ENCODE peak calls at places on chromosomes 13 and 19, in ten cellular contexts. One of them, this sample, is unnamed.

GRCh38 chr19:2189880-2190279 is 26.1 kb downstream of the DOT1L start:
- DNase-seq in WERI-Rb-1: no peak
- DNase-seq in cardiac fibroblast: no peak
- DNase-seq in CD8-positive, alpha-beta memory T cell: no peak
- DNase-seq in substantia nigra: no peak
- DNase-seq in smooth muscle cell of the brain vasculature: no peak
- DNase-seq in AG09319: no peak
- DNase-seq in HTR-8/SVneo: no peak
- DNase-seq in stimulated activated CD4-positive, alpha-beta T cell treated with anti-CD3 and anti-CD28 coated beads, Interleukin-1b, Interleukin-23, amount 100 ng/mL, for 4 hours: no peak
- DNase-seq in neural crest cell: no peak
- DNase-seq in this sample: no peak

GRCh38 chr13:80363890-80364503 is 23.1 kb upstream of the SPRY2 start:
- DNase-seq in WERI-Rb-1: no peak
- DNase-seq in cardiac fibroblast: peak; percentile 64
- DNase-seq in CD8-positive, alpha-beta memory T cell: no peak
- DNase-seq in substantia nigra: no peak
- DNase-seq in smooth muscle cell of the brain vasculature: no peak
- DNase-seq in AG09319: no peak
- DNase-seq in HTR-8/SVneo: no peak
- DNase-seq in stimulated activated CD4-positive, alpha-beta T cell treated with anti-CD3 and anti-CD28 coated beads, Interleukin-1b, Interleukin-23, amount 100 ng/mL, for 4 hours: no peak
- DNase-seq in neural crest cell: no peak
- DNase-seq in this sample: no peak

GRCh38 chr19:21839966-21840365 is 4.0 kb upstream of the ZNF43 start:
- DNase-seq in WERI-Rb-1: no peak
- DNase-seq in cardiac fibroblast: no peak
- DNase-seq in CD8-positive, alpha-beta memory T cell: no peak
- DNase-seq in substantia nigra: no peak
- DNase-seq in smooth muscle cell of the brain vasculature: no peak
- DNase-seq in AG09319: no peak
- DNase-seq in HTR-8/SVneo: no peak
- DNase-seq in stimulated activated CD4-positive, alpha-beta T cell treated with anti-CD3 and anti-CD28 coated beads, Interleukin-1b, Interleukin-23, amount 100 ng/mL, for 4 hours: no peak
- DNase-seq in neural crest cell: no peak
- DNase-seq in this sample: no peak

GRCh38 chr19:41993612-41994483 is at the start of gene ATP1A3:
- DNase-seq in WERI-Rb-1: peak; percentile 84
- DNase-seq in cardiac fibroblast: peak; percentile 25
- DNase-seq in CD8-positive, alpha-beta memory T cell: peak; percentile 53
- DNase-seq in substantia nigra: peak; percentile 87
- DNase-seq in smooth muscle cell of the brain vasculature: no peak
- DNase-seq in AG09319: no peak
- DNase-seq in HTR-8/SVneo: peak; percentile 76
- DNase-seq in stimulated activated CD4-positive, alpha-beta T cell treated with anti-CD3 and anti-CD28 coated beads, Interleukin-1b, Interleukin-23, amount 100 ng/mL, for 4 hours: peak; percentile 40
- DNase-seq in neural crest cell: peak; percentile 51
- DNase-seq in this sample: peak; percentile 68

GRCh38 chr19:56317749-56318148 is 3.1 kb upstream of the ZSCAN5A start:
- DNase-seq in WERI-Rb-1: no peak
- DNase-seq in cardiac fibroblast: no peak
- DNase-seq in CD8-positive, alpha-beta memory T cell: no peak
- DNase-seq in substantia nigra: no peak
- DNase-seq in smooth muscle cell of the brain vasculature: no peak
- DNase-seq in AG09319: no peak
- DNase-seq in HTR-8/SVneo: no peak
- DNase-seq in stimulated activated CD4-positive, alpha-beta T cell treated with anti-CD3 and anti-CD28 coated beads, Interleukin-1b, Interleukin-23, amount 100 ng/mL, for 4 hours: no peak
- DNase-seq in neural crest cell: no peak
- DNase-seq in this sample: no peak

GRCh38 chr19:8641908-8642547 is 11.6 kb downstream of the NFILZ start:
- DNase-seq in WERI-Rb-1: no peak
- DNase-seq in cardiac fibroblast: peak; percentile 84
- DNase-seq in CD8-positive, alpha-beta memory T cell: no peak
- DNase-seq in substantia nigra: no peak
- DNase-seq in smooth muscle cell of the brain vasculature: no peak
- DNase-seq in AG09319: no peak
- DNase-seq in HTR-8/SVneo: peak; percentile 69
- DNase-seq in stimulated activated CD4-positive, alpha-beta T cell treated with anti-CD3 and anti-CD28 coated beads, Interleukin-1b, Interleukin-23, amount 100 ng/mL, for 4 hours: peak; percentile 26
- DNase-seq in neural crest cell: peak; percentile 15
- DNase-seq in this sample: no peak

GRCh38 chr19:10517760-10518443 is 655 bp upstream of the S1PR5 start:
- DNase-seq in WERI-Rb-1: no peak
- DNase-seq in cardiac fibroblast: peak; percentile 29
- DNase-seq in CD8-positive, alpha-beta memory T cell: peak; percentile 40
- DNase-seq in substantia nigra: no peak
- DNase-seq in smooth muscle cell of the brain vasculature: no peak
- DNase-seq in AG09319: no peak
- DNase-seq in HTR-8/SVneo: peak; percentile 87
- DNase-seq in stimulated activated CD4-positive, alpha-beta T cell treated with anti-CD3 and anti-CD28 coated beads, Interleukin-1b, Interleukin-23, amount 100 ng/mL, for 4 hours: no peak
- DNase-seq in neural crest cell: no peak
- DNase-seq in this sample: no peak

GRCh38 chr13:72952529-72953141 is 106.2 kb upstream of the KLF5 start:
- DNase-seq in WERI-Rb-1: no peak
- DNase-seq in cardiac fibroblast: no peak
- DNase-seq in CD8-positive, alpha-beta memory T cell: no peak
- DNase-seq in substantia nigra: no peak
- DNase-seq in smooth muscle cell of the brain vasculature: no peak
- DNase-seq in AG09319: no peak
- DNase-seq in HTR-8/SVneo: no peak
- DNase-seq in stimulated activated CD4-positive, alpha-beta T cell treated with anti-CD3 and anti-CD28 coated beads, Interleukin-1b, Interleukin-23, amount 100 ng/mL, for 4 hours: no peak
- DNase-seq in neural crest cell: no peak
- DNase-seq in this sample: no peak

GRCh38 chr13:77113496-77113895 is 86.5 kb upstream of the FBXL3 start:
- DNase-seq in WERI-Rb-1: no peak
- DNase-seq in cardiac fibroblast: peak; percentile 19
- DNase-seq in CD8-positive, alpha-beta memory T cell: no peak
- DNase-seq in substantia nigra: no peak
- DNase-seq in smooth muscle cell of the brain vasculature: no peak
- DNase-seq in AG09319: no peak
- DNase-seq in HTR-8/SVneo: no peak
- DNase-seq in stimulated activated CD4-positive, alpha-beta T cell treated with anti-CD3 and anti-CD28 coated beads, Interleukin-1b, Interleukin-23, amount 100 ng/mL, for 4 hours: no peak
- DNase-seq in neural crest cell: no peak
- DNase-seq in this sample: no peak

GRCh38 chr19:18868380-18869230 is 27.4 kb downstream of the CERS1 start:
- DNase-seq in WERI-Rb-1: no peak
- DNase-seq in cardiac fibroblast: no peak
- DNase-seq in CD8-positive, alpha-beta memory T cell: no peak
- DNase-seq in substantia nigra: peak; percentile 71
- DNase-seq in smooth muscle cell of the brain vasculature: no peak
- DNase-seq in AG09319: no peak
- DNase-seq in HTR-8/SVneo: no peak
- DNase-seq in stimulated activated CD4-positive, alpha-beta T cell treated with anti-CD3 and anti-CD28 coated beads, Interleukin-1b, Interleukin-23, amount 100 ng/mL, for 4 hours: no peak
- DNase-seq in neural crest cell: no peak
- DNase-seq in this sample: no peak

GRCh38 chr13:28889317-28889716 is 69.2 kb downstream of the MTUS2 start:
- DNase-seq in WERI-Rb-1: no peak
- DNase-seq in cardiac fibroblast: no peak
- DNase-seq in CD8-positive, alpha-beta memory T cell: no peak
- DNase-seq in substantia nigra: no peak
- DNase-seq in smooth muscle cell of the brain vasculature: no peak
- DNase-seq in AG09319: no peak
- DNase-seq in HTR-8/SVneo: no peak
- DNase-seq in stimulated activated CD4-positive, alpha-beta T cell treated with anti-CD3 and anti-CD28 coated beads, Interleukin-1b, Interleukin-23, amount 100 ng/mL, for 4 hours: no peak
- DNase-seq in neural crest cell: no peak
- DNase-seq in this sample: no peak

GRCh38 chr13:62294210-62294609 is 878.6 kb upstream of the PCDH20 start:
- DNase-seq in WERI-Rb-1: no peak
- DNase-seq in cardiac fibroblast: peak; percentile 0
- DNase-seq in CD8-positive, alpha-beta memory T cell: no peak
- DNase-seq in substantia nigra: no peak
- DNase-seq in smooth muscle cell of the brain vasculature: no peak
- DNase-seq in AG09319: no peak
- DNase-seq in HTR-8/SVneo: no peak
- DNase-seq in stimulated activated CD4-positive, alpha-beta T cell treated with anti-CD3 and anti-CD28 coated beads, Interleukin-1b, Interleukin-23, amount 100 ng/mL, for 4 hours: no peak
- DNase-seq in neural crest cell: no peak
- DNase-seq in this sample: no peak

GRCh38 chr19:18814063-18814462 is 17.7 kb upstream of the UPF1 start:
- DNase-seq in WERI-Rb-1: no peak
- DNase-seq in cardiac fibroblast: peak; percentile 22
- DNase-seq in CD8-positive, alpha-beta memory T cell: no peak
- DNase-seq in substantia nigra: no peak
- DNase-seq in smooth muscle cell of the brain vasculature: no peak
- DNase-seq in AG09319: no peak
- DNase-seq in HTR-8/SVneo: no peak
- DNase-seq in stimulated activated CD4-positive, alpha-beta T cell treated with anti-CD3 and anti-CD28 coated beads, Interleukin-1b, Interleukin-23, amount 100 ng/mL, for 4 hours: no peak
- DNase-seq in neural crest cell: no peak
- DNase-seq in this sample: no peak

GRCh38 chr13:109818891-109819290 is 32.5 kb upstream of the IRS2 start:
- DNase-seq in WERI-Rb-1: no peak
- DNase-seq in cardiac fibroblast: peak; percentile 56
- DNase-seq in CD8-positive, alpha-beta memory T cell: no peak
- DNase-seq in substantia nigra: no peak
- DNase-seq in smooth muscle cell of the brain vasculature: no peak
- DNase-seq in AG09319: no peak
- DNase-seq in HTR-8/SVneo: no peak
- DNase-seq in stimulated activated CD4-positive, alpha-beta T cell treated with anti-CD3 and anti-CD28 coated beads, Interleukin-1b, Interleukin-23, amount 100 ng/mL, for 4 hours: no peak
- DNase-seq in neural crest cell: no peak
- DNase-seq in this sample: no peak

GRCh38 chr13:36261011-36261410 is 36.6 kb downstream of the CCDC169 start:
- DNase-seq in WERI-Rb-1: no peak
- DNase-seq in cardiac fibroblast: no peak
- DNase-seq in CD8-positive, alpha-beta memory T cell: no peak
- DNase-seq in substantia nigra: no peak
- DNase-seq in smooth muscle cell of the brain vasculature: no peak
- DNase-seq in AG09319: no peak
- DNase-seq in HTR-8/SVneo: no peak
- DNase-seq in stimulated activated CD4-positive, alpha-beta T cell treated with anti-CD3 and anti-CD28 coated beads, Interleukin-1b, Interleukin-23, amount 100 ng/mL, for 4 hours: no peak
- DNase-seq in neural crest cell: no peak
- DNase-seq in this sample: no peak

GRCh38 chr13:83634601-83635000 is 247.7 kb downstream of the SLITRK1 start:
- DNase-seq in WERI-Rb-1: no peak
- DNase-seq in cardiac fibroblast: no peak
- DNase-seq in CD8-positive, alpha-beta memory T cell: no peak
- DNase-seq in substantia nigra: peak; percentile 40
- DNase-seq in smooth muscle cell of the brain vasculature: no peak
- DNase-seq in AG09319: no peak
- DNase-seq in HTR-8/SVneo: no peak
- DNase-seq in stimulated activated CD4-positive, alpha-beta T cell treated with anti-CD3 and anti-CD28 coated beads, Interleukin-1b, Interleukin-23, amount 100 ng/mL, for 4 hours: no peak
- DNase-seq in neural crest cell: no peak
- DNase-seq in this sample: no peak

GRCh38 chr13:101144808-101145419 is 271.4 kb downstream of the NALCN start:
- DNase-seq in WERI-Rb-1: no peak
- DNase-seq in cardiac fibroblast: peak; percentile 79
- DNase-seq in CD8-positive, alpha-beta memory T cell: no peak
- DNase-seq in substantia nigra: no peak
- DNase-seq in smooth muscle cell of the brain vasculature: peak; percentile 31
- DNase-seq in AG09319: peak; percentile 27
- DNase-seq in HTR-8/SVneo: peak; percentile 18
- DNase-seq in stimulated activated CD4-positive, alpha-beta T cell treated with anti-CD3 and anti-CD28 coated beads, Interleukin-1b, Interleukin-23, amount 100 ng/mL, for 4 hours: peak; percentile 18
- DNase-seq in neural crest cell: no peak
- DNase-seq in this sample: peak; percentile 8

GRCh38 chr19:6023085-6023682 is 45.2 kb upstream of the RANBP3 start:
- DNase-seq in WERI-Rb-1: no peak
- DNase-seq in cardiac fibroblast: peak; percentile 63
- DNase-seq in CD8-positive, alpha-beta memory T cell: no peak
- DNase-seq in substantia nigra: no peak
- DNase-seq in smooth muscle cell of the brain vasculature: no peak
- DNase-seq in AG09319: no peak
- DNase-seq in HTR-8/SVneo: peak; percentile 24
- DNase-seq in stimulated activated CD4-positive, alpha-beta T cell treated with anti-CD3 and anti-CD28 coated beads, Interleukin-1b, Interleukin-23, amount 100 ng/mL, for 4 hours: no peak
- DNase-seq in neural crest cell: no peak
- DNase-seq in this sample: no peak

GRCh38 chr13:48000559-48001126 is 430 bp downstream of the SUCLA2 start:
- DNase-seq in WERI-Rb-1: peak; percentile 9
- DNase-seq in cardiac fibroblast: peak; percentile 22
- DNase-seq in CD8-positive, alpha-beta memory T cell: peak; percentile 2
- DNase-seq in substantia nigra: peak; percentile 77
- DNase-seq in smooth muscle cell of the brain vasculature: no peak
- DNase-seq in AG09319: no peak
- DNase-seq in HTR-8/SVneo: no peak
- DNase-seq in stimulated activated CD4-positive, alpha-beta T cell treated with anti-CD3 and anti-CD28 coated beads, Interleukin-1b, Interleukin-23, amount 100 ng/mL, for 4 hours: no peak
- DNase-seq in neural crest cell: no peak
- DNase-seq in this sample: no peak

GRCh38 chr13:59566544-59566943 is 597.2 kb downstream of the DIAPH3 start:
- DNase-seq in WERI-Rb-1: no peak
- DNase-seq in cardiac fibroblast: no peak
- DNase-seq in CD8-positive, alpha-beta memory T cell: no peak
- DNase-seq in substantia nigra: no peak
- DNase-seq in smooth muscle cell of the brain vasculature: no peak
- DNase-seq in AG09319: no peak
- DNase-seq in HTR-8/SVneo: no peak
- DNase-seq in stimulated activated CD4-positive, alpha-beta T cell treated with anti-CD3 and anti-CD28 coated beads, Interleukin-1b, Interleukin-23, amount 100 ng/mL, for 4 hours: no peak
- DNase-seq in neural crest cell: no peak
- DNase-seq in this sample: no peak

GRCh38 chr19:56660381-56661105 is 11.0 kb downstream of the ZNF835 start:
- DNase-seq in WERI-Rb-1: no peak
- DNase-seq in cardiac fibroblast: peak; percentile 4
- DNase-seq in CD8-positive, alpha-beta memory T cell: no peak
- DNase-seq in substantia nigra: peak; percentile 48
- DNase-seq in smooth muscle cell of the brain vasculature: no peak
- DNase-seq in AG09319: no peak
- DNase-seq in HTR-8/SVneo: no peak
- DNase-seq in stimulated activated CD4-positive, alpha-beta T cell treated with anti-CD3 and anti-CD28 coated beads, Interleukin-1b, Interleukin-23, amount 100 ng/mL, for 4 hours: no peak
- DNase-seq in neural crest cell: no peak
- DNase-seq in this sample: no peak

GRCh38 chr13:111656439-111656838 is 336.0 kb downstream of the TEX29 start:
- DNase-seq in WERI-Rb-1: no peak
- DNase-seq in cardiac fibroblast: no peak
- DNase-seq in CD8-positive, alpha-beta memory T cell: no peak
- DNase-seq in substantia nigra: no peak
- DNase-seq in smooth muscle cell of the brain vasculature: no peak
- DNase-seq in AG09319: no peak
- DNase-seq in HTR-8/SVneo: no peak
- DNase-seq in stimulated activated CD4-positive, alpha-beta T cell treated with anti-CD3 and anti-CD28 coated beads, Interleukin-1b, Interleukin-23, amount 100 ng/mL, for 4 hours: no peak
- DNase-seq in neural crest cell: no peak
- DNase-seq in this sample: no peak

GRCh38 chr19:14536926-14537692 is 7.7 kb downstream of the TECR start:
- DNase-seq in WERI-Rb-1: peak; percentile 55
- DNase-seq in cardiac fibroblast: peak; percentile 59
- DNase-seq in CD8-positive, alpha-beta memory T cell: no peak
- DNase-seq in substantia nigra: peak; percentile 73
- DNase-seq in smooth muscle cell of the brain vasculature: no peak
- DNase-seq in AG09319: no peak
- DNase-seq in HTR-8/SVneo: no peak
- DNase-seq in stimulated activated CD4-positive, alpha-beta T cell treated with anti-CD3 and anti-CD28 coated beads, Interleukin-1b, Interleukin-23, amount 100 ng/mL, for 4 hours: no peak
- DNase-seq in neural crest cell: peak; percentile 44
- DNase-seq in this sample: no peak

GRCh38 chr19:2049741-2050348 is 1.2 kb downstream of the MKNK2 start:
- DNase-seq in WERI-Rb-1: no peak
- DNase-seq in cardiac fibroblast: peak; percentile 83
- DNase-seq in CD8-positive, alpha-beta memory T cell: peak; percentile 51
- DNase-seq in substantia nigra: peak; percentile 96
- DNase-seq in smooth muscle cell of the brain vasculature: no peak
- DNase-seq in AG09319: no peak
- DNase-seq in HTR-8/SVneo: peak; percentile 41
- DNase-seq in stimulated activated CD4-positive, alpha-beta T cell treated with anti-CD3 and anti-CD28 coated beads, Interleukin-1b, Interleukin-23, amount 100 ng/mL, for 4 hours: peak; percentile 39
- DNase-seq in neural crest cell: no peak
- DNase-seq in this sample: peak; percentile 64

GRCh38 chr19:40614595-40615411 is 13.6 kb downstream of the LTBP4 start:
- DNase-seq in WERI-Rb-1: no peak
- DNase-seq in cardiac fibroblast: peak; percentile 97
- DNase-seq in CD8-positive, alpha-beta memory T cell: peak; percentile 76
- DNase-seq in substantia nigra: no peak
- DNase-seq in smooth muscle cell of the brain vasculature: peak; percentile 67
- DNase-seq in AG09319: peak; percentile 94
- DNase-seq in HTR-8/SVneo: peak; percentile 28
- DNase-seq in stimulated activated CD4-positive, alpha-beta T cell treated with anti-CD3 and anti-CD28 coated beads, Interleukin-1b, Interleukin-23, amount 100 ng/mL, for 4 hours: peak; percentile 95
- DNase-seq in neural crest cell: no peak
- DNase-seq in this sample: peak; percentile 85

GRCh38 chr19:45472557-45473365 is 5.0 kb downstream of the FOSB start:
- DNase-seq in WERI-Rb-1: no peak
- DNase-seq in cardiac fibroblast: no peak
- DNase-seq in CD8-positive, alpha-beta memory T cell: peak; percentile 82
- DNase-seq in substantia nigra: no peak
- DNase-seq in smooth muscle cell of the brain vasculature: no peak
- DNase-seq in AG09319: peak; percentile 19
- DNase-seq in HTR-8/SVneo: no peak
- DNase-seq in stimulated activated CD4-positive, alpha-beta T cell treated with anti-CD3 and anti-CD28 coated beads, Interleukin-1b, Interleukin-23, amount 100 ng/mL, for 4 hours: no peak
- DNase-seq in neural crest cell: no peak
- DNase-seq in this sample: no peak

GRCh38 chr13:24148414-24149305 is 11.9 kb upstream of the SPATA13 start:
- DNase-seq in WERI-Rb-1: no peak
- DNase-seq in cardiac fibroblast: peak; percentile 99
- DNase-seq in CD8-positive, alpha-beta memory T cell: no peak
- DNase-seq in substantia nigra: peak; percentile 15
- DNase-seq in smooth muscle cell of the brain vasculature: peak; percentile 76
- DNase-seq in AG09319: peak; percentile 96
- DNase-seq in HTR-8/SVneo: peak; percentile 64
- DNase-seq in stimulated activated CD4-positive, alpha-beta T cell treated with anti-CD3 and anti-CD28 coated beads, Interleukin-1b, Interleukin-23, amount 100 ng/mL, for 4 hours: no peak
- DNase-seq in neural crest cell: no peak
- DNase-seq in this sample: no peak

GRCh38 chr13:45511310-45512147 is 46.8 kb downstream of the COG3 start:
- DNase-seq in WERI-Rb-1: peak; percentile 32
- DNase-seq in cardiac fibroblast: peak; percentile 89
- DNase-seq in CD8-positive, alpha-beta memory T cell: no peak
- DNase-seq in substantia nigra: peak; percentile 30
- DNase-seq in smooth muscle cell of the brain vasculature: peak; percentile 54
- DNase-seq in AG09319: peak; percentile 37
- DNase-seq in HTR-8/SVneo: peak; percentile 28
- DNase-seq in stimulated activated CD4-positive, alpha-beta T cell treated with anti-CD3 and anti-CD28 coated beads, Interleukin-1b, Interleukin-23, amount 100 ng/mL, for 4 hours: peak; percentile 22
- DNase-seq in neural crest cell: peak; percentile 30
- DNase-seq in this sample: no peak